ENCODE peak calls at places on chromosomes 6 and 20, in ten cellular contexts. P is mammary epithelial cell; U is BJ; F is body of pancreas; O is AG09309; M is astrocyte of the spinal cord; C is AG09319; Y is BE2C; K is activated CD8-positive, alpha-beta T cell treated with anti-CD3 and anti-CD28 coated beads for 36 hours; D is NB4. W is an unnamed sample.

GRCh38 chr6:30122515-30122914 is 9.6 kb upstream of the TRIM31 start:
- DNase-seq in U (peak; percentile 16), F (no peak), K (no peak), Y (no peak), C (peak; percentile 14), D (no peak), M (no peak), O (peak; percentile 46), P (no peak), W (no peak)

GRCh38 chr6:38591451-38591850 is 48.3 kb downstream of the BTBD9 start:
- DNase-seq in P (no peak), C (no peak), M (no peak), O (no peak), D (no peak), F (no peak), Y (no peak), K (no peak), U (no peak), W (no peak)

GRCh38 chr6:106804238-106805016 is 170.1 kb downstream of the CD24 start:
- DNase-seq in K (no peak), O (no peak), C (no peak), D (no peak), U (no peak), F (no peak), Y (no peak), P (no peak), M (no peak), W (no peak)

GRCh38 chr6:116328528-116328903 is 42.2 kb upstream of the DSE start:
- DNase-seq in P (no peak), C (no peak), F (no peak), D (no peak), O (peak; percentile 57), K (no peak), M (peak; percentile 27), U (peak; percentile 32), Y (no peak), W (no peak)

GRCh38 chr6:139364302-139364981 is 10.0 kb downstream of the CITED2 start:
- DNase-seq in F (no peak), M (peak; percentile 72), Y (no peak), U (no peak), P (peak; percentile 27), D (peak; percentile 79), K (no peak), O (no peak), C (no peak), W (no peak)

GRCh38 chr6:169536446-169537170 is 165.2 kb downstream of the WDR27 start:
- DNase-seq in Y (no peak), F (no peak), D (peak; percentile 14), K (no peak), C (no peak), U (no peak), M (peak; percentile 88), P (peak; percentile 63), O (peak; percentile 51), W (peak; percentile 66)

GRCh38 chr6:88166493-88166900 is 350 bp upstream of the CNR1 start:
- DNase-seq in Y (no peak), P (no peak), F (no peak), K (peak; percentile 13), U (no peak), M (no peak), D (no peak), O (no peak), C (no peak), W (no peak)

GRCh38 chr6:30752164-30752927 is 8.0 kb upstream of the IER3 start:
- DNase-seq in Y (peak; percentile 92), M (peak; percentile 100), K (no peak), F (peak; percentile 86), C (peak; percentile 99), U (peak; percentile 100), P (peak; percentile 100), D (peak; percentile 73), O (peak; percentile 99), W (peak; percentile 100)

GRCh38 chr20:1206749-1207148 is 3.5 kb downstream of the C20orf202 start:
- DNase-seq in K (no peak), U (no peak), D (no peak), O (no peak), C (no peak), Y (no peak), M (no peak), F (no peak), P (no peak), W (no peak)

GRCh38 chr6:109441069-109441816 is 719 bp downstream of the SMPD2 start:
- DNase-seq in K (peak; percentile 56), Y (peak; percentile 56), O (no peak), F (peak; percentile 65), U (no peak), D (peak; percentile 76), C (no peak), P (peak; percentile 70), M (peak; percentile 53), W (no peak)

GRCh38 chr20:36924167-36925045 is 27.1 kb downstream of the SAMHD1 start:
- DNase-seq in Y (no peak), D (no peak), C (no peak), M (no peak), K (no peak), F (no peak), U (no peak), O (no peak), P (no peak), W (no peak)

GRCh38 chr6:57097596-57097995 is 7.6 kb downstream of the ZNF451 start:
- DNase-seq in M (no peak), K (no peak), F (no peak), O (no peak), C (no peak), P (peak; percentile 20), D (no peak), U (no peak), Y (no peak), W (no peak)

DNA sequence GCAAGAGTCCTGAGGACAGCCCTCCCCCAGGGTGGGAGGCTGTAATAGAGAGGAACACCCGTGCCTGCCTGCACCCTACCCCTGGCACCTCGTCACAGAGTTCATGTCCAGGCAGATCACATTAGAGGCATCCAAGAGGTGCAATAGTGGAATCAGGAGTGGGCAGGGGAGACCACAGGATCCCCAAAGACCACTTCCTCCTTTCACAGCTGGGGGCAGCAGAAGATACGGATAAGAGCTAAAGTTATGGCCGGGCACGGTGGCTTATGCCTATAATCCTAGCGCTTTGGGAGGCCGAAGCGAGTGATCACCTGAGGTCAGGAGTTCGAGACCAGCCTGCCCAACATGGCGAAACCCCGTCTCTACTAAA is 1.5 kb upstream of the CAPN11 start:
- DNase-seq in U (no peak), M (no peak), Y (no peak), P (no peak), F (no peak), D (peak; percentile 49), O (no peak), K (no peak), C (no peak), W (no peak)
- TF ChIP-seq CTCF in U (no peak), M (no peak), Y (no peak), P (no peak), F (no peak), D (peak; percentile 22), O (no peak), K (no peak), C (no peak), W (no peak)

GRCh38 chr6:11595903-11596302 is 58.4 kb downstream of the TMEM170B start:
- DNase-seq in U (no peak), Y (no peak), O (no peak), F (no peak), K (no peak), P (no peak), C (no peak), D (peak; percentile 31), M (peak; percentile 31), W (no peak)
- TF ChIP-seq CTCF in U (peak; percentile 14), Y (peak; percentile 43), O (peak; percentile 19), F (no peak), K (peak; percentile 15), P (peak; percentile 9), C (no peak), D (peak; percentile 24), M (peak; percentile 37), W (no peak)

GRCh38 chr6:130717657-130718056 is 109.5 kb upstream of the SMLR1 start:
- DNase-seq in F (no peak), K (peak; percentile 4), C (no peak), M (peak; percentile 23), U (no peak), D (no peak), O (no peak), P (no peak), Y (no peak), W (no peak)

GRCh38 chr6:130715058-130715457 is 112.1 kb upstream of the SMLR1 start:
- DNase-seq in M (no peak), O (no peak), F (no peak), K (no peak), Y (no peak), C (no peak), P (no peak), D (no peak), U (no peak), W (no peak)

GRCh38 chr6:130708338-130708737 is 118.9 kb upstream of the SMLR1 start:
- DNase-seq in M (no peak), Y (no peak), K (no peak), F (no peak), P (no peak), D (no peak), C (peak; percentile 67), O (peak; percentile 32), U (peak; percentile 27), W (peak; percentile 28)

GRCh38 chr6:130713144-130713543 is 114.1 kb upstream of the SMLR1 start:
- DNase-seq in P (no peak), D (no peak), F (no peak), M (no peak), C (no peak), K (no peak), O (no peak), Y (no peak), U (no peak), W (no peak)
- TF ChIP-seq CTCF in P (no peak), D (no peak), F (no peak), M (no peak), C (no peak), K (no peak), O (no peak), Y (no peak), U (no peak), W (no peak)

GRCh38 chr6:7671076-7671475 is 54.8 kb upstream of the BMP6 start:
- DNase-seq in M (peak; percentile 20), C (no peak), P (peak; percentile 69), F (no peak), D (no peak), U (peak; percentile 42), K (no peak), O (peak; percentile 18), Y (no peak), W (no peak)

GRCh38 chr6:7674291-7674690 is 51.6 kb upstream of the BMP6 start:
- DNase-seq in U (no peak), D (no peak), P (no peak), K (no peak), F (no peak), M (no peak), O (no peak), C (no peak), Y (no peak), W (no peak)

GRCh38 chr6:7671581-7671980 is 54.3 kb upstream of the BMP6 start:
- DNase-seq in M (peak; percentile 18), K (no peak), F (no peak), P (no peak), C (peak; percentile 42), U (peak; percentile 40), D (no peak), Y (no peak), O (peak; percentile 48), W (no peak)

GRCh38 chr6:7672066-7673062 is 53.5 kb upstream of the BMP6 start:
- DNase-seq in M (no peak), U (no peak), Y (no peak), F (no peak), P (peak; percentile 11), C (no peak), D (no peak), K (no peak), O (no peak), W (no peak)

GRCh38 chr6:7673063-7673536 is 52.8 kb upstream of the BMP6 start:
- DNase-seq in O (peak; percentile 27), F (peak; percentile 10), Y (no peak), P (peak; percentile 81), U (peak; percentile 40), D (peak; percentile 79), K (peak; percentile 8), C (peak; percentile 51), M (peak; percentile 8), W (no peak)
- TF ChIP-seq CTCF in O (peak; percentile 22), F (no peak), Y (no peak), P (peak; percentile 44), U (peak; percentile 8), D (peak; percentile 29), K (no peak), C (peak; percentile 13), M (no peak), W (no peak)

W was measured in AG04449.